ENCODE peak calls at places on chromosomes 4 and X, in five cellular contexts. E is right cardiac atrium; T is CD4-positive, alpha-beta memory T cell; L is psoas muscle; C is PC-3. F is an unnamed sample. For H3K4me1, the result is how much of the 10 kb centered on the place peaks cover.

GRCh38 chr4:15913631-15913970 is 24.9 kb downstream of the FGFBP1 start:
- DNase-seq in E (no peak), T (no peak), L (no peak), C (peak), F (no peak)

GRCh38 chr4:16496501-16496900 is 270.2 kb upstream of the TAPT1 start:
- DNase-seq in E (no peak), T (no peak), L (no peak), C (peak), F (no peak)

GRCh38 chrX:56813318-56813837 is 84.3 kb downstream of the NBDY start:
- DNase-seq in E (peak), T (peak), L (no peak), C (no peak), F (peak)

GRCh38 chrX:41923925-41924693 is 755 bp upstream of the CASK start:
- DNase-seq in E (no peak), T (peak), L (no peak), C (peak), F (no peak)

GRCh38 chrX:2391869-2392606 is 108.7 kb downstream of the DHRSX start:
- DNase-seq in E (no peak), T (no peak), L (no peak), C (peak), F (no peak)

GRCh38 chr4:654526-654845 is 19.6 kb downstream of the ATP5ME start:
- DNase-seq in E (peak), T (no peak), L (no peak), C (no peak), F (no peak)

GRCh38 chr4:150130953-150131352 is 52.7 kb downstream of the DCLK2 start:
- DNase-seq in E (no peak), T (no peak), L (peak), C (peak), F (no peak)

GRCh38 chr4:6916587-6917444 is 7.2 kb downstream of the TBC1D14 start:
- DNase-seq in E (no peak), T (peak), L (peak), C (no peak), F (peak)

GRCh38 chr4:83894831-83895230 is 358.9 kb downstream of the GPAT3 start:
- DNase-seq in E (no peak), T (no peak), L (no peak), C (no peak), F (no peak)

GRCh38 chr4:78710536-78710935 is 65.6 kb upstream of the BMP2K start:
- DNase-seq in E (no peak), T (no peak), L (no peak), C (peak), F (no peak)

GRCh38 chr4:130335417-130336194 is 1239.7 kb downstream of the C4orf33 start:
- DNase-seq in E (no peak), T (no peak), L (no peak), C (no peak), F (no peak)

GRCh38 chr4:15143551-15143950 is 141.3 kb downstream of the CPEB2 start:
- DNase-seq in E (no peak), T (no peak), L (no peak), C (no peak), F (no peak)

GRCh38 chr4:36427696-36428095 is 146.3 kb downstream of the DTHD1 start:
- DNase-seq in E (no peak), T (no peak), L (no peak), C (no peak), F (no peak)

GRCh38 chr4:73446336-73446938 is 10.4 kb downstream of the AFP start:
- DNase-seq in E (no peak), T (peak), L (no peak), C (peak), F (no peak)

GRCh38 chr4:1537410-1538095 is 131.3 kb upstream of the NKX1-1 start:
- DNase-seq in E (no peak), T (no peak), L (peak), C (no peak), F (no peak)

GRCh38 chr4:67014592-67014991 is 530.7 kb downstream of the CENPC start:
- DNase-seq in E (no peak), T (no peak), L (no peak), C (no peak), F (no peak)

GRCh38 chr4:88775026-88775425 is 77.4 kb upstream of the NAP1L5 start:
- DNase-seq in E (no peak), T (no peak), L (no peak), C (no peak), F (no peak)

DNA sequence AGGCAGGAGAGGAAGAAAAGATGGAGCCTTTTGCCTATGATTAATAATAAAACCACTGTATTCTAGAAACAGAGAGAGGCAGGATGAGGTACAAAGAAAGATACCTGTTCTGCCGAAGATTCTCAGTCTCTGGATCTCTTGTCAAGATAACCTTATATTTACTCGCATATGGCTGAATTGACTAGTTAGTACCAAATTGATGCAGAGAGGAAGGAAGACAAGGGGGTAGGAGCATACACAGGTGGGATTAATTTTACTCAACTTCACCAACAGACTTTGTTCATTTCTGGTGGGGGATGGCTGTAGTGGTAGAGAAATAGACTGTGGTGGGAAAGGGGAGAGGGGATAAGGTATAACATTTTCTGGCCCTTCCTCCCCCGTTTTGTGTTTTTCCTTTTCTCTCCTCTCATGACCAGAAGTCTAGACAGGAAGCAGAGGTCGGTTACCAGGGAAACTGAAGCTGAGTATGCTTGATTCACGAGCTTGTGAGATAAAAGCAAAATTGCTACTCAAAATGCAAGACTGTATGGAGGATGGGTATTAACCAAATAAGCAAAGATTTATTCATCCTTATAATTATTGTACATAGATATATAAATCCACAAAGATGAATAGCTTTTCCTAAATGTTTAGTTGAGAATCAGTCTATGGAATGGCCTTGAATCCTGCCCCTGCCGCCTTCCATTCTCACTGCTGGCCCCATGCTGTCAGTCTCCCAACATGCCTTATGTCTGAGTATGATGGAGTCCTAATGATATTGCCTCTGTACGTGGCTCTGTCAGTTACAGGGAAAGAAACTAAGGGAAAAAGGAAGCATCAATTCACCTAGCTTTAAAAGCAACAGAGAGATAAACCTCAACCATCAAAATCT is 17.8 kb upstream of the PAGE2B start:
- DNase-seq in E (no peak), T (peak), L (no peak), C (peak), F (peak)
- H3K27ac ChIP-seq in E (no peak), T (no peak), L (no peak), C (no peak), F (peak)

DNA sequence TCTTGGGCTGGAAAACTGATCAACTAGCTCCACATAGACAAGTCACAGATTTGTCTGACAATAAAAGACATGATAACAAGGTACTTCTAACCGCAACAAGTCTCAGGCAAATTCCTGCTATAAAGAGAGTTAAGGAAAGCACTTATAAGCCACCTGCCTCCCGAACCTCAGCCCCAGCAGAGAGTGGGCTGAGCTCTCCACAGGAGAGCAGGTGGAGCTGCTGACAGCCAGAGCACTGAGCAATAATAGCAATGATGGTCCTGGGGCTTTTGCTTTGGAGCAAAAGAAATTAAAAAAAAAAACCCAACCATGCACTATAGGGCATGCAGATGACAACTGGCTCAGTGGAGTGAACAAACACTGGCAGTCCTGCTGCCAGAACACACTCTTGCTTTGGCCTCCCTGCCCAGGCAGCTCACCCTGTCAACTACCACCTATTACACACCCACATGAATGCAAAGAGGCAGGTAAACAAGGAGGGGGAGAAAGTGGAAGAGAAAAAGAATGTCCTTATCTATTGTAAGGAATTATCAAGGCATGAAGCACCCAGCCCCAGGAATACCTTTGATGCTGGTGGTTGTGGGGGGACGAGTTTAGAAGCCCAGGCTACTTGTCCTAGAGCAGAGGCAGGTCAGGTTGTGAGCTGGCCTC is 135.8 kb upstream of the DGKK start:
- DNase-seq in E (no peak), T (no peak), L (no peak), C (no peak), F (no peak)
- H3K4me1 ChIP-seq in E (under half), T (under half), L (under half), C (under half), F (under half)

GRCh38 chr4:140117946-140118345 is 36.0 kb downstream of the MAML3 start:
- DNase-seq in E (no peak), T (no peak), L (no peak), C (no peak), F (no peak)
- H3K27ac ChIP-seq in E (no peak), T (no peak), L (no peak), C (no peak), F (no peak)

GRCh38 chrX:11266329-11266830 is 26.8 kb upstream of the AMELX start:
- DNase-seq in E (no peak), T (no peak), L (no peak), C (no peak), F (no peak)

GRCh38 chrX:11264925-11265324 is 28.3 kb upstream of the AMELX start:
- DNase-seq in E (no peak), T (no peak), L (no peak), C (no peak), F (no peak)

GRCh38 chrX:11269006-11269405 is 24.2 kb upstream of the AMELX start:
- DNase-seq in E (no peak), T (no peak), L (no peak), C (no peak), F (no peak)

GRCh38 chrX:11265352-11265751 is 27.9 kb upstream of the AMELX start:
- DNase-seq in E (no peak), T (no peak), L (no peak), C (no peak), F (no peak)

DNA sequence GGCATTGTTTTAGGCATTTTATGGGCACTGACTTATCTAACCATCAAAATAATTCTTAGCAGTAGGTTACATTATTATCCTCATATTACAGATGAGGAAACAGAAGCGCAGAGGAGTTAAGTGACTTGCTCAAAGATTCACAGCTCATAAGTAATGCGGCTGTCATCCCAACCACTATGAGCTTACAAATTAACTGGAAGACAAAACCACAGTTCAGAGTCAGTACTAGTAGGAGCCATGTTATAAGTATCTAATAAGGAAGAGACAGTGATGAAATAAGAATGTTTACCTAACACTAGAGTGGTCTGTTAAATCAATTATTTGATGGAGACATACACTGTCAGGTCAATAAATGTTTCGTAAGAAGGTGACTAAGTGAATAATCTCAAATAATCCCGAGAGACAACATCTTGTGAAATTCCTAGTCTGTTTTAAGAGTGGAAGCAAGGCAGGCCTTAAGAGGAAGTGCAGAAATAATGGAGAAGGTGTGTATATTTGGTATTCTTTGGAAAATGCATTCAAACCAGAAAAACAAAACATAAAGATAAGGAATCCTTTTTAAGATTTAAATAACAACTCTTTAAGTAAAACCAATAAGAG is 25.8 kb upstream of the AMELX start:
- DNase-seq in E (no peak), T (no peak), L (no peak), C (peak), F (no peak)
- H3K4me1 ChIP-seq in E (under half), T (under half), L (under half), C (under half), F (under half)

GRCh38 chr4:123418486-123418931 is 21.9 kb downstream of the SPRY1 start:
- DNase-seq in E (no peak), T (no peak), L (no peak), C (peak), F (no peak)
- H3K27ac ChIP-seq in E (no peak), T (no peak), L (peak), C (peak), F (no peak)

GRCh38 chr4:27089186-27089585 is 228.5 kb downstream of the STIM2 start:
- DNase-seq in E (no peak), T (no peak), L (no peak), C (no peak), F (no peak)
- H3K4me1 ChIP-seq in E (under half), T (under half), L (under half), C (under half), F (under half)

F was measured in effector memory CD4-positive, alpha-beta T cell.